ENCODE peak calls at places on chromosomes 11 and 22, in five cellular contexts. U is right cardiac atrium, C is lower leg skin, G is EH, M is BJ. Z is an unnamed sample.

GRCh38 chr11:76822406-76822805 is 38.3 kb upstream of the ACER3 start:
- DNase-seq in C (no peak), U (no peak), M (no peak), G (peak; percentile 21), Z (no peak)

GRCh38 chr11:120208012-120208441 is 2.8 kb upstream of the OAF start:
- DNase-seq in U (no peak), C (no peak), M (no peak), G (peak; percentile 50), Z (no peak)

GRCh38 chr11:46338636-46338987 is 8.7 kb upstream of the DGKZ start:
- DNase-seq in G (peak; percentile 70), U (no peak), M (no peak), C (no peak), Z (no peak)

GRCh38 chr11:120404495-120404894 is 68.3 kb downstream of the ARHGEF12 start:
- DNase-seq in U (no peak), C (no peak), M (no peak), G (no peak), Z (no peak)

GRCh38 chr11:102761646-102762238 is 18.7 kb downstream of the MMP10 start:
- DNase-seq in M (no peak), G (peak; percentile 82), C (no peak), U (no peak), Z (no peak)

GRCh38 chr22:27151407-27151806 is 494.0 kb downstream of the MIAT start:
- DNase-seq in U (no peak), C (no peak), G (no peak), M (no peak), Z (no peak)

GRCh38 chr11:59368238-59369022 is 9.7 kb downstream of the OR5AN1 start:
- DNase-seq in G (no peak), C (no peak), M (no peak), U (no peak), Z (no peak)

GRCh38 chr11:128725630-128726461 is 32.0 kb downstream of the FLI1 start:
- DNase-seq in C (no peak), G (peak; percentile 70), U (peak; percentile 44), M (no peak), Z (peak; percentile 46)

GRCh38 chr11:66639066-66639813 is 737 bp downstream of the RBM4 start:
- DNase-seq in M (no peak), C (no peak), G (peak; percentile 56), U (no peak), Z (peak; percentile 27)

GRCh38 chr22:23287136-23288095 is 107.1 kb downstream of the BCR start:
- DNase-seq in C (no peak), G (no peak), U (peak; percentile 46), M (no peak), Z (no peak)

GRCh38 chr22:19805821-19806212 is 45.2 kb downstream of the TBX1 start:
- DNase-seq in G (peak; percentile 67), M (no peak), C (no peak), U (no peak), Z (no peak)

GRCh38 chr11:13317293-13318080 is 39.9 kb downstream of the BMAL1 start:
- DNase-seq in G (no peak), M (no peak), U (no peak), C (no peak), Z (no peak)

GRCh38 chr11:36407360-36407759 is 102.7 kb downstream of the TRAF6 start:
- DNase-seq in U (no peak), G (no peak), M (no peak), C (no peak), Z (no peak)

GRCh38 chr11:46038529-46038928 is 82.7 kb downstream of the PHF21A start:
- DNase-seq in C (no peak), U (no peak), M (no peak), G (no peak), Z (no peak)

GRCh38 chr22:23163665-23164064 is 16.6 kb upstream of the BCR start:
- DNase-seq in C (peak; percentile 38), M (no peak), G (no peak), U (peak; percentile 88), Z (peak; percentile 63)

GRCh38 chr11:112219476-112220232 is 6.6 kb upstream of the PTS start:
- DNase-seq in G (peak; percentile 81), U (no peak), C (peak; percentile 50), M (no peak), Z (peak; percentile 69)

GRCh38 chr22:18112440-18112839 is 1.8 kb downstream of the TUBA8 start:
- DNase-seq in U (no peak), G (no peak), C (no peak), M (no peak), Z (no peak)

GRCh38 chr11:113932788-113933187 is 28.2 kb downstream of the HTR3B start:
- DNase-seq in M (no peak), C (no peak), G (no peak), U (no peak), Z (no peak)

GRCh38 chr11:2689551-2690260 is 10.1 kb downstream of the KCNQ1OT1 start:
- DNase-seq in C (no peak), U (no peak), G (no peak), M (no peak), Z (no peak)

GRCh38 chr11:61885166-61885778 is 6.1 kb downstream of the FADS3 start:
- DNase-seq in G (no peak), C (no peak), M (no peak), U (no peak), Z (no peak)